ENCODE peak calls at places on chromosome 16, in seven cellular contexts. F is CD4-positive, alpha-beta T cell; N is ovary; P is AG04450; H is neural progenitor cell; G is tibial artery; T is mammary epithelial cell. Q is an unnamed sample.

GRCh38 chr16:57759541-57760356 is 24.2 kb downstream of the KATNB1 start:
- DNase-seq in F (no peak), N (no peak), P (no peak), H (no peak), G (no peak), T (peak), Q (no peak)

GRCh38 chr16:102060-102855 is 24.2 kb downstream of the MPG start:
- DNase-seq in F (no peak), N (peak), P (no peak), H (no peak), G (peak), T (peak), Q (no peak)

GRCh38 chr16:61909074-61909473 is 127.2 kb downstream of the CDH8 start:
- DNase-seq in F (no peak), N (no peak), P (no peak), H (no peak), G (no peak), T (no peak), Q (no peak)

GRCh38 chr16:58384437-58385055 is 7.7 kb upstream of the GINS3 start:
- DNase-seq in F (no peak), N (no peak), P (no peak), H (no peak), G (no peak), T (peak), Q (peak)

GRCh38 chr16:70460737-70461261 is 6.4 kb downstream of the FCSK start:
- DNase-seq in F (no peak), N (no peak), P (no peak), H (no peak), G (no peak), T (no peak), Q (no peak)

GRCh38 chr16:73202176-73202729 is 154.3 kb upstream of the ZFHX3 start:
- DNase-seq in F (no peak), N (no peak), P (peak), H (no peak), G (no peak), T (no peak), Q (no peak)

GRCh38 chr16:74770826-74771526 is 3.6 kb downstream of the FA2H start:
- DNase-seq in F (no peak), N (no peak), P (no peak), H (no peak), G (no peak), T (no peak), Q (no peak)

GRCh38 chr16:55257971-55258613 is 65.9 kb upstream of the IRX6 start:
- DNase-seq in F (peak), N (peak), P (no peak), H (peak), G (peak), T (peak), Q (no peak)

GRCh38 chr16:24013733-24014645 is 178.2 kb downstream of the PRKCB start:
- DNase-seq in F (peak), N (no peak), P (no peak), H (no peak), G (no peak), T (peak), Q (no peak)

GRCh38 chr16:53849585-53849984 is 145.6 kb downstream of the FTO start:
- DNase-seq in F (no peak), N (no peak), P (no peak), H (no peak), G (no peak), T (no peak), Q (no peak)

GRCh38 chr16:55641430-55642056 is 14.2 kb upstream of the SLC6A2 start:
- DNase-seq in F (no peak), N (no peak), P (no peak), H (no peak), G (no peak), T (no peak), Q (no peak)

GRCh38 chr16:66143422-66143821 is 223.1 kb upstream of the CDH5 start:
- DNase-seq in F (no peak), N (no peak), P (no peak), H (no peak), G (no peak), T (no peak), Q (no peak)

GRCh38 chr16:14004031-14004718 is 66.9 kb upstream of the MRTFB start:
- DNase-seq in F (no peak), N (no peak), P (no peak), H (no peak), G (peak), T (no peak), Q (no peak)

GRCh38 chr16:10678655-10679054 is 16.1 kb downstream of the TEKT5 start:
- DNase-seq in F (no peak), N (no peak), P (no peak), H (peak), G (no peak), T (no peak), Q (no peak)
- H3K27ac ChIP-seq in F (no peak), N (no peak), P (no peak), H (peak), G (no peak), T (no peak), Q (no peak)

GRCh38 chr16:3640207-3640606 is 14.3 kb upstream of the DNASE1 start:
- DNase-seq in F (no peak), N (no peak), P (no peak), H (no peak), G (no peak), T (no peak), Q (no peak)

GRCh38 chr16:3643095-3643730 is 11.3 kb upstream of the DNASE1 start:
- DNase-seq in F (no peak), N (no peak), P (no peak), H (no peak), G (no peak), T (no peak), Q (no peak)

GRCh38 chr16:3641801-3642396 is 12.6 kb upstream of the DNASE1 start:
- DNase-seq in F (no peak), N (no peak), P (no peak), H (no peak), G (no peak), T (no peak), Q (no peak)

GRCh38 chr16:3640632-3641501 is 13.6 kb upstream of the DNASE1 start:
- DNase-seq in F (no peak), N (no peak), P (no peak), H (no peak), G (no peak), T (no peak), Q (no peak)

GRCh38 chr16:3642397-3643094 is 11.9 kb upstream of the DNASE1 start:
- DNase-seq in F (no peak), N (no peak), P (no peak), H (no peak), G (no peak), T (peak), Q (peak)
- H3K27ac ChIP-seq in F (no peak), N (no peak), P (no peak), H (no peak), G (no peak), T (no peak), Q (no peak)

GRCh38 chr16:19766554-19766884 is 48.4 kb downstream of the IQCK start:
- DNase-seq in F (no peak), N (no peak), P (no peak), H (no peak), G (no peak), T (no peak), Q (no peak)

GRCh38 chr16:19769239-19769638 is 51.2 kb downstream of the IQCK start:
- DNase-seq in F (no peak), N (no peak), P (no peak), H (no peak), G (no peak), T (no peak), Q (no peak)

GRCh38 chr16:19765860-19766553 is 47.9 kb downstream of the IQCK start:
- DNase-seq in F (no peak), N (no peak), P (no peak), H (no peak), G (peak), T (no peak), Q (no peak)

GRCh38 chr16:19767497-19767896 is 49.4 kb downstream of the IQCK start:
- DNase-seq in F (no peak), N (no peak), P (no peak), H (no peak), G (no peak), T (no peak), Q (no peak)

GRCh38 chr16:19766988-19767387 is 48.9 kb downstream of the IQCK start:
- DNase-seq in F (no peak), N (no peak), P (no peak), H (no peak), G (no peak), T (no peak), Q (no peak)
- H3K27ac ChIP-seq in F (no peak), N (no peak), P (no peak), H (no peak), G (no peak), T (no peak), Q (no peak)

DNA sequence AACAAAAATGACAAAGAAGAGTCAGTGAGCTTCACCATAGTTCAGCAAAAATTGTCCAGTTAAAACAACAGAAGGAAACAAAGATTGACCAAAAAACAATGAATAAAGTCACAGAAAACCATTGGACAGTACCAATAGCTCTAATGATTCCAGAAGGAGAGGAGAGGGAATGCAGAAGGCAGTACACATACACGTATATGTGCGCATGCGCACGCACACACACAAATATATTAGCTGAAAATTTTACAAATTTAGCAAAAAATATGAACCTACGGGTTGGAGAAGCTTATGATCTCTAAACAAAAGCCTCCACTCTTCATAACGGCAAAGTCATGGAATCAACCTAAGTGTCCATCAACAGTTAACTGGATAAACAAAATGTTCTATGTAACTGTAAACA is 120.3 kb upstream of the MON1B start:
- DNase-seq in F (no peak), N (no peak), P (no peak), H (no peak), G (no peak), T (no peak), Q (no peak)
- H3K27ac ChIP-seq in F (no peak), N (no peak), P (no peak), H (no peak), G (no peak), T (no peak), Q (no peak)

GRCh38 chr16:85915125-85915845 is 16.3 kb downstream of the IRF8 start:
- DNase-seq in F (no peak), N (no peak), P (no peak), H (no peak), G (no peak), T (no peak), Q (no peak)

GRCh38 chr16:85916141-85916890 is 17.4 kb downstream of the IRF8 start:
- DNase-seq in F (no peak), N (no peak), P (no peak), H (no peak), G (no peak), T (peak), Q (no peak)

GRCh38 chr16:85918436-85918835 is 19.5 kb downstream of the IRF8 start:
- DNase-seq in F (no peak), N (no peak), P (no peak), H (no peak), G (no peak), T (no peak), Q (no peak)

GRCh38 chr16:85917959-85918358 is 19.0 kb downstream of the IRF8 start:
- DNase-seq in F (no peak), N (no peak), P (no peak), H (no peak), G (no peak), T (no peak), Q (no peak)

DNA sequence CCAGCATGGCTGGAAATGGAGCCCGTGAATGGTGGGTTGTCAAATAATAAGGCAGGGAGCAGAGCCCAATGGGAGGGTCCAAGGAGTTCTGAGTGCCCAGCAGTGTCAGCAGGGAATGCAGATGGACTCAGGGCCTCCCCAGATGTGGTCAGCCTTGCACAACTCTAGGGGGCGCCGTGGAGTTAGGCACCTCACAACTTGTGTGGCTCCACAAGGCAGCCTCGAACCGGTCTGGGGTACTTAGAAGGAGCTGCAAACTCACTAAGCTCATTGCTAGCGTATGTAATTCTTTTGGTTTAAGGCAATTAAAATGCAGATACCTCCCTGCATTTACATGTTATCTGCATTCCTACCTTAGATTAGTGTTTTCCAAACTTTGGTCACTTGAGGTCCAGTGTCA is 18.1 kb downstream of the IRF8 start:
- DNase-seq in F (no peak), N (no peak), P (no peak), H (no peak), G (no peak), T (no peak), Q (no peak)
- H3K27ac ChIP-seq in F (no peak), N (no peak), P (no peak), H (no peak), G (no peak), T (no peak), Q (no peak)

Q was measured in epithelial cell of prostate.